ENCODE peak calls at places on chromosomes 6 and 20, in seven cellular contexts. One of them, this sample, is unnamed.

GRCh38 chr6:90484903-90485302 is 102.0 kb downstream of the MAP3K7 start:
- DNase-seq in amniotic stem cell: no peak
- DNase-seq in Peyer's patch: no peak
- DNase-seq in NCI-H774: no peak
- DNase-seq in neuronal stem cell: no peak
- DNase-seq in NCI-H1092: no peak
- DNase-seq in HCT116: no peak
- DNase-seq in this sample: no peak

GRCh38 chr6:140636698-140637402 is 1262.4 kb upstream of the CITED2 start:
- DNase-seq in amniotic stem cell: no peak
- DNase-seq in Peyer's patch: no peak
- DNase-seq in NCI-H774: peak
- DNase-seq in neuronal stem cell: no peak
- DNase-seq in NCI-H1092: no peak
- DNase-seq in HCT116: no peak
- DNase-seq in this sample: no peak

GRCh38 chr20:45114465-45115385 is at the start of gene WFDC5:
- DNase-seq in amniotic stem cell: no peak
- DNase-seq in Peyer's patch: no peak
- DNase-seq in NCI-H774: no peak
- DNase-seq in neuronal stem cell: no peak
- DNase-seq in NCI-H1092: no peak
- DNase-seq in HCT116: no peak
- DNase-seq in this sample: no peak

GRCh38 chr6:30887901-30888300 is 3.6 kb downstream of the DDR1 start:
- DNase-seq in amniotic stem cell: no peak
- DNase-seq in Peyer's patch: no peak
- DNase-seq in NCI-H774: no peak
- DNase-seq in neuronal stem cell: no peak
- DNase-seq in NCI-H1092: no peak
- DNase-seq in HCT116: no peak
- DNase-seq in this sample: peak

GRCh38 chr6:140393665-140394064 is 1019.2 kb upstream of the CITED2 start:
- DNase-seq in amniotic stem cell: no peak
- DNase-seq in Peyer's patch: no peak
- DNase-seq in NCI-H774: no peak
- DNase-seq in neuronal stem cell: no peak
- DNase-seq in NCI-H1092: no peak
- DNase-seq in HCT116: no peak
- DNase-seq in this sample: no peak

GRCh38 chr6:1124885-1125284 is 187.0 kb upstream of the FOXQ1 start:
- DNase-seq in amniotic stem cell: no peak
- DNase-seq in Peyer's patch: no peak
- DNase-seq in NCI-H774: no peak
- DNase-seq in neuronal stem cell: no peak
- DNase-seq in NCI-H1092: no peak
- DNase-seq in HCT116: no peak
- DNase-seq in this sample: no peak

GRCh38 chr6:77025824-77026223 is 437.5 kb downstream of the HTR1B start:
- DNase-seq in amniotic stem cell: no peak
- DNase-seq in Peyer's patch: no peak
- DNase-seq in NCI-H774: no peak
- DNase-seq in neuronal stem cell: no peak
- DNase-seq in NCI-H1092: no peak
- DNase-seq in HCT116: no peak
- DNase-seq in this sample: no peak

GRCh38 chr20:54197621-54198604 is 10.0 kb upstream of the PFDN4 start:
- DNase-seq in amniotic stem cell: no peak
- DNase-seq in Peyer's patch: no peak
- DNase-seq in NCI-H774: no peak
- DNase-seq in neuronal stem cell: no peak
- DNase-seq in NCI-H1092: no peak
- DNase-seq in HCT116: no peak
- DNase-seq in this sample: no peak

GRCh38 chr20:38871560-38871953 is 54.7 kb upstream of the FAM83D start:
- DNase-seq in amniotic stem cell: no peak
- DNase-seq in Peyer's patch: no peak
- DNase-seq in NCI-H774: no peak
- DNase-seq in neuronal stem cell: no peak
- DNase-seq in NCI-H1092: no peak
- DNase-seq in HCT116: no peak
- DNase-seq in this sample: no peak

GRCh38 chr20:34274694-34275093 is 28.5 kb downstream of the AHCY start:
- DNase-seq in amniotic stem cell: no peak
- DNase-seq in Peyer's patch: no peak
- DNase-seq in NCI-H774: no peak
- DNase-seq in neuronal stem cell: no peak
- DNase-seq in NCI-H1092: no peak
- DNase-seq in HCT116: no peak
- DNase-seq in this sample: no peak

GRCh38 chr20:41664584-41664983 is 46.4 kb upstream of the CHD6 start:
- DNase-seq in amniotic stem cell: no peak
- DNase-seq in Peyer's patch: no peak
- DNase-seq in NCI-H774: no peak
- DNase-seq in neuronal stem cell: no peak
- DNase-seq in NCI-H1092: no peak
- DNase-seq in HCT116: peak
- DNase-seq in this sample: no peak

GRCh38 chr6:13272131-13273046 is 55.9 kb downstream of the TBC1D7 start:
- DNase-seq in amniotic stem cell: no peak
- DNase-seq in Peyer's patch: no peak
- DNase-seq in NCI-H774: no peak
- DNase-seq in neuronal stem cell: no peak
- DNase-seq in NCI-H1092: no peak
- DNase-seq in HCT116: no peak
- DNase-seq in this sample: peak

GRCh38 chr20:20454850-20455627 is 87.1 kb downstream of the INSM1 start:
- DNase-seq in amniotic stem cell: no peak
- DNase-seq in Peyer's patch: no peak
- DNase-seq in NCI-H774: no peak
- DNase-seq in neuronal stem cell: no peak
- DNase-seq in NCI-H1092: peak
- DNase-seq in HCT116: no peak
- DNase-seq in this sample: no peak

GRCh38 chr6:15366879-15367278 is 121.0 kb downstream of the JARID2 start:
- DNase-seq in amniotic stem cell: no peak
- DNase-seq in Peyer's patch: no peak
- DNase-seq in NCI-H774: no peak
- DNase-seq in neuronal stem cell: no peak
- DNase-seq in NCI-H1092: no peak
- DNase-seq in HCT116: no peak
- DNase-seq in this sample: no peak

GRCh38 chr20:23349338-23350006 is 1.1 kb upstream of the NXT1 start:
- DNase-seq in amniotic stem cell: no peak
- DNase-seq in Peyer's patch: no peak
- DNase-seq in NCI-H774: no peak
- DNase-seq in neuronal stem cell: no peak
- DNase-seq in NCI-H1092: no peak
- DNase-seq in HCT116: no peak
- DNase-seq in this sample: no peak